ENCODE peak calls at places on chromosomes 6 and 20, in four cellular contexts. Z, C, T and P are unnamed samples.

GRCh38 chr6:139748353-139749146 is 374.1 kb upstream of the CITED2 start:
- DNase-seq in Z (no peak), C (no peak), T (no peak), P (no peak)

GRCh38 chr20:47349365-47350180 is 6.9 kb downstream of the ZMYND8 start:
- DNase-seq in Z (no peak), C (no peak), T (peak), P (no peak)

GRCh38 chr6:122400467-122401089 is 1.1 kb downstream of the HSF2 start:
- DNase-seq in Z (no peak), C (no peak), T (no peak), P (no peak)

GRCh38 chr20:49286689-49287551 is 9.1 kb upstream of the ZNFX1 start:
- DNase-seq in Z (no peak), C (no peak), T (peak), P (no peak)

GRCh38 chr6:80163754-80164187 is 57.3 kb downstream of the BCKDHB start:
- DNase-seq in Z (no peak), C (no peak), T (no peak), P (peak)

GRCh38 chr20:57592263-57593092 is 27.7 kb downstream of the ZBP1 start:
- DNase-seq in Z (no peak), C (no peak), T (no peak), P (no peak)

GRCh38 chr6:65006788-65007187 is 700.2 kb downstream of the EYS start:
- DNase-seq in Z (no peak), C (no peak), T (no peak), P (no peak)

GRCh38 chr6:33840064-33840926 is 36.5 kb upstream of the MLN start:
- DNase-seq in Z (no peak), C (no peak), T (no peak), P (peak)